ENCODE peak calls at places on chromosomes 2 and 18, in eight cellular contexts. M is Peyer's patch, Z is HepG2, N is heart left ventricle, V is A549, U is transverse colon, J is right lobe of liver, C is uterus. F is an unnamed sample. For H3K4me1, the result is how much of the 10 kb centered on the place peaks cover.

GRCh38 chr2:198471291-198471690 is 666.9 kb downstream of the PLCL1 start:
- DNase-seq in M (no peak), Z (no peak), N (no peak), V (no peak), U (no peak), J (no peak), C (no peak), F (no peak)

GRCh38 chr18:12048827-12049175 is 44.8 kb upstream of the ANKRD62 start:
- DNase-seq in M (no peak), Z (no peak), N (no peak), V (no peak), U (no peak), J (no peak), C (no peak), F (no peak)

GRCh38 chr18:70332694-70333093 is 43.8 kb downstream of the SOCS6 start:
- DNase-seq in M (no peak), Z (peak), N (no peak), V (no peak), U (no peak), J (no peak), C (no peak), F (no peak)

GRCh38 chr2:2904721-2905340 is 472.8 kb downstream of the EIPR1 start:
- DNase-seq in M (no peak), Z (no peak), N (no peak), V (no peak), U (no peak), J (no peak), C (no peak), F (no peak)

GRCh38 chr2:64324746-64325410 is 129.1 kb upstream of the LGALSL start:
- DNase-seq in M (no peak), Z (no peak), N (no peak), V (no peak), U (no peak), J (no peak), C (no peak), F (no peak)

GRCh38 chr2:113703404-113704299 is 52.8 kb downstream of the SLC35F5 start:
- DNase-seq in M (no peak), Z (no peak), N (no peak), V (no peak), U (peak), J (no peak), C (no peak), F (no peak)

GRCh38 chr2:239467281-239467955 is 66.6 kb upstream of the HDAC4 start:
- DNase-seq in M (no peak), Z (no peak), N (no peak), V (no peak), U (no peak), J (no peak), C (no peak), F (no peak)

GRCh38 chr2:205903549-205904129 is 182.3 kb downstream of the INO80D start:
- DNase-seq in M (peak), Z (peak), N (no peak), V (peak), U (peak), J (peak), C (no peak), F (no peak)

GRCh38 chr2:207692206-207693065 is 19.0 kb upstream of the CCNYL1 start:
- DNase-seq in M (no peak), Z (peak), N (peak), V (peak), U (peak), J (peak), C (peak), F (no peak)

GRCh38 chr18:63422087-63422861 is at the start of gene VPS4B:
- DNase-seq in M (peak), Z (peak), N (peak), V (peak), U (peak), J (peak), C (peak), F (peak)
- TF ChIP-seq POLR2A in M (peak), Z (peak), N (peak), V (peak), U (peak), J (peak), C (peak), F (peak)

DNA sequence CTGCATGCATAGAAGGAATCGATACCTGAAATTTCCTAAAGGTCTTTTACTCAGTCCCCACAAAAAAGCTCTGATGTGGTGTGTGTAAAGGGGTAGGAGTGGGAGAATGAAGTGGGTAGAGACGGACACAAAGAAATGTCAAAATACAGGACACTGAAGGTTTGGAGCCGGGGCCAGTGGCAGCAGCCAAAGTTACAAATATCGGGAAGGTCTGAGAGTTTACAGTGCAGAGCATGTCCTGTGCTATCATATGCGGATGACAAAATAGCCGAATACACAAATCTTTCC is 89.9 kb upstream of the STON1 start:
- DNase-seq in M (no peak), Z (no peak), N (no peak), V (no peak), U (no peak), J (no peak), C (no peak), F (no peak)
- H3K27ac ChIP-seq in M (peak), Z (peak), N (peak), V (peak), U (peak), J (peak), C (peak), F (peak)

GRCh38 chr2:10328667-10329583 is 26.2 kb downstream of the HPCAL1 start:
- DNase-seq in M (no peak), Z (no peak), N (no peak), V (no peak), U (no peak), J (no peak), C (no peak), F (no peak)
- H3K4me1 ChIP-seq in M (under half), Z (half or more), N (under half), V (half or more), U (half or more), J (half or more), C (under half), F (under half)

GRCh38 chr18:48952287-48953095 is 1.7 kb upstream of the SMAD7 start:
- DNase-seq in M (peak), Z (no peak), N (peak), V (peak), U (peak), J (peak), C (peak), F (peak)

GRCh38 chr18:48949606-48950535 is 894 bp downstream of the SMAD7 start:
- DNase-seq in M (peak), Z (no peak), N (no peak), V (peak), U (peak), J (peak), C (no peak), F (no peak)

GRCh38 chr18:48953096-48953706 is 2.4 kb upstream of the SMAD7 start:
- DNase-seq in M (no peak), Z (no peak), N (no peak), V (no peak), U (no peak), J (no peak), C (no peak), F (no peak)

GRCh38 chr18:48950536-48951447 is at the start of gene SMAD7:
- DNase-seq in M (no peak), Z (no peak), N (no peak), V (no peak), U (peak), J (no peak), C (no peak), F (no peak)

DNA sequence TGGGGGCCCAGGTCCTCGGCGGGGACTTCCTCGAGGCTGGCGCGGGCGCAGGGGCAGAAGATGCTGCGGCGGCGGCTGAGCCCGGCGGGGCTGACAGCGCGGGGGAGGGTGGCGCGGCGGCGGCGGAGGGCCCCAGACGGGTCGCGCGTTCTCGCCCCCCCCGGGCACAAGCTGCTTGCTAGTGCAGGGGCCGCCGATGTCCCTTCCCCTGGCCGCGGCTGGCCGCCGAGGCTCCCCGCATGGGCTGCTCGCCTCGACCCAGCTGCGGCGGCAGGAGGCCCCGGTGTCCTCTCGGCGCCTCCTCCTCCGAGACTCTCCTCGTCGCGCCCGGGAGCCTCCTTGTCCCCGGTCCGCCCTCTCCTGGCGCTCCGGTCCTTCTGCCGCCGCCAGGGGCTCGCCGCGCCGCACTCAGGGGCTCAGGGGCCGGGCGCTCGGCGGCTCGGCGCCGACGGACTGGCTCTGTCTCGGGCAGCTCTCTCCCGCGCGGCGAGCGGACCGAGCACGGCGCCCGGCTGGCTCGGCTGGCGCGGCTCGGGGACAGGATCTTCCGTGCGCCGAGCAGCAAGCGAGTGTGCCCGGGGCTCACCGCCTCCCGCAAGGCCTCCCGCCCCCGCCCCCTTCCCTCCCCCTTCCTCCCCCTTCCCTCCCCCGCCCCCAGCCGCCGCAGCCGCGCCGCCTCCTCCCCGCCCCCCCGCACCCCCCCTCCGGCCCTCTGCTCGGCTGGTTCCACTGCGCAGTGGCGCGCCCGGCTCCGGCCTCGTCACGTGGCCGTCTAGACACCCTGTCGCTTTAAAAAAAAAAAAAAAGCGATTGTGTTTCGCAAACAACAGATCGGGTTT is 902 bp upstream of the SMAD7 start:
- DNase-seq in M (peak), Z (peak), N (peak), V (peak), U (peak), J (peak), C (peak), F (peak)
- TF ChIP-seq POLR2A in M (peak), Z (peak), N (no peak), V (peak), U (peak), J (peak), C (peak), F (peak)

DNA sequence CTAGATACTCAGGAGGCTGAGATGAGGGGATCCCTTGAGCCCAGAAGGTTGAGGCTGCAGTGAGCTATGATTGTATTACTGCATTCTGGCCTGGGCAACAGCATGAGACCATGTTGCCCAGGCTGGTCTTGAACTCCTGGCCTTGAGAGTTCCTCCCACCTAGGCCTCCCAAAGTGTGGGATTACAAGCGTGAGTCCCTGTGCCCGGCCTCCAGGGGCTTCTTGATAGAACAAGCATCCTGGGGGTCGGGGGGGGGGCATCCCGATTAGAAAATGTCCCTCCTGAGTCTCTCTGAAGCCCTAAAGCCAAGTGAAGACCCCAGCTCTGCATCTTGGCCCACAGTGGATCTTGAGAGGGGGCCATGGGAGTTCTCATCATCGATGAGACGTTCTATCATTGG is 22.3 kb upstream of the EFHD1 start:
- DNase-seq in M (no peak), Z (no peak), N (no peak), V (no peak), U (no peak), J (no peak), C (no peak), F (no peak)
- H3K27ac ChIP-seq in M (no peak), Z (no peak), N (no peak), V (no peak), U (no peak), J (no peak), C (no peak), F (no peak)

DNA sequence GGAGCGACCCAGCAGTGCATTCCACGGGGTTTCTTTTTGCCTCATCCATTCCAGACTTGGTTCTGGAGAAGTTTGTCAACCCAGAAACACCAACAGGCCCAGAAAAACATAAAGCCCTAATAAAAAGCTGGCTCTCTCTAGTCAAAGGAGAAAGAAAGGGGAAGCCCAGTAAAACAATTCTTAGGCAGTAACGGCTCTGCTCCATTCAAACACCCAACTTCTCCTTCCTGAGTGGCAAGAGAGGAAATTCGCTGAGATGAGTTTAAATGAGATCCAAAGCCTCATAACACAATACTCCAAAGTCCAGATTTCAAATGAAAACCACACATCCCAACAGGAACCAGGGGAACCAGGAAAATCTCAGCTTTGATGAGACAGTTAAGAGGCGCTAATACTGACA is 179.9 kb downstream of the RPIA start:
- DNase-seq in M (no peak), Z (no peak), N (no peak), V (no peak), U (no peak), J (no peak), C (no peak), F (no peak)
- H3K4me1 ChIP-seq in M (under half), Z (under half), N (under half), V (under half), U (under half), J (under half), C (under half), F (under half)

GRCh38 chr2:240560480-240561324 is 545 bp downstream of the DUSP28 start:
- DNase-seq in M (peak), Z (peak), N (peak), V (peak), U (peak), J (peak), C (peak), F (peak)
- TF ChIP-seq POLR2A in M (peak), Z (peak), N (peak), V (peak), U (peak), J (peak), C (peak), F (peak)

GRCh38 chr2:237682901-237683670 is 55.7 kb downstream of the LRRFIP1 start:
- DNase-seq in M (no peak), Z (peak), N (no peak), V (no peak), U (peak), J (no peak), C (no peak), F (peak)
- H3K27ac ChIP-seq in M (no peak), Z (peak), N (peak), V (no peak), U (peak), J (peak), C (peak), F (peak)

GRCh38 chr2:122096788-122097187 is 341.3 kb downstream of the TSN start:
- DNase-seq in M (no peak), Z (no peak), N (no peak), V (no peak), U (no peak), J (no peak), C (no peak), F (no peak)
- H3K4me1 ChIP-seq in M (under half), Z (under half), N (under half), V (under half), U (under half), J (under half), C (under half), F (under half)

F was measured in gastrocnemius medialis.